ENCODE peak calls at places on chromosomes 4 and X, in nine cellular contexts. K is suprapubic skin, R is heart left ventricle, I is endodermal cell, C is upper lobe of right lung, V is lower lobe of right lung, Q is cardiac muscle cell, T is thyroid gland, M is mucosa of descending colon. Z is an unnamed sample.

GRCh38 chr4:67035986-67036385 is 509.3 kb downstream of the CENPC start:
- DNase-seq in K (no peak), R (no peak), I (no peak), C (no peak), V (no peak), Q (no peak), T (no peak), M (no peak), Z (no peak)

GRCh38 chr4:36624030-36624429 is 342.6 kb downstream of the DTHD1 start:
- DNase-seq in K (no peak), R (no peak), I (no peak), C (no peak), V (no peak), Q (no peak), T (no peak), M (no peak), Z (no peak)

GRCh38 chr4:144845411-144845810 is 199.5 kb downstream of the HHIP start:
- DNase-seq in K (no peak), R (no peak), I (no peak), C (no peak), V (no peak), Q (no peak), T (no peak), M (no peak), Z (no peak)

GRCh38 chr4:100797356-100797755 is 279.5 kb upstream of the EMCN start:
- DNase-seq in K (no peak), R (no peak), I (no peak), C (no peak), V (no peak), Q (no peak), T (no peak), M (no peak), Z (no peak)

GRCh38 chrX:119654112-119654531 is 38.8 kb downstream of the SEPTIN6 start:
- DNase-seq in K (no peak), R (peak; percentile 68), I (peak; percentile 64), C (no peak), V (no peak), Q (peak; percentile 61), T (peak; percentile 53), M (no peak), Z (peak; percentile 22)

GRCh38 chr4:183321516-183321915 is 710 bp downstream of the CLDN24 start:
- DNase-seq in K (no peak), R (no peak), I (no peak), C (no peak), V (no peak), Q (no peak), T (no peak), M (no peak), Z (no peak)

GRCh38 chr4:59925290-59925689 is 1274.8 kb upstream of the ADGRL3 start:
- DNase-seq in K (no peak), R (no peak), I (no peak), C (no peak), V (no peak), Q (no peak), T (no peak), M (no peak), Z (no peak)

GRCh38 chrX:142663330-142664095 is 362.2 kb upstream of the SPANXN4 start:
- DNase-seq in K (no peak), R (no peak), I (no peak), C (no peak), V (no peak), Q (no peak), T (no peak), M (peak; percentile 69), Z (no peak)

GRCh38 chr4:73458184-73459047 is 22.4 kb downstream of the AFP start:
- DNase-seq in K (no peak), R (no peak), I (no peak), C (no peak), V (no peak), Q (no peak), T (no peak), M (no peak), Z (no peak)

GRCh38 chr4:167622481-167623240 is 388.4 kb upstream of the SPOCK3 start:
- DNase-seq in K (no peak), R (peak; percentile 27), I (peak; percentile 88), C (peak; percentile 72), V (no peak), Q (peak; percentile 78), T (peak; percentile 15), M (peak; percentile 49), Z (peak; percentile 31)

GRCh38 chrX:131741103-131741581 is 197.3 kb downstream of the OR13H1 start:
- DNase-seq in K (peak; percentile 85), R (peak; percentile 89), I (no peak), C (no peak), V (no peak), Q (no peak), T (no peak), M (no peak), Z (no peak)
- TF ChIP-seq CTCF in K (no peak), R (peak; percentile 19), I (no peak), C (no peak), V (no peak), Q (no peak), T (peak; percentile 58), M (no peak), Z (peak; percentile 31)

GRCh38 chr4:88360791-88361190 is 17.9 kb upstream of the HERC6 start:
- DNase-seq in K (no peak), R (no peak), I (no peak), C (no peak), V (no peak), Q (no peak), T (no peak), M (no peak), Z (no peak)

GRCh38 chr4:88356771-88357170 is 21.9 kb upstream of the HERC6 start:
- DNase-seq in K (no peak), R (no peak), I (no peak), C (no peak), V (no peak), Q (no peak), T (no peak), M (no peak), Z (no peak)

GRCh38 chr4:88360256-88360655 is 18.4 kb upstream of the HERC6 start:
- DNase-seq in K (no peak), R (no peak), I (no peak), C (no peak), V (no peak), Q (no peak), T (no peak), M (no peak), Z (no peak)

GRCh38 chr4:88357262-88357661 is 21.4 kb upstream of the HERC6 start:
- DNase-seq in K (no peak), R (no peak), I (no peak), C (no peak), V (no peak), Q (no peak), T (no peak), M (no peak), Z (no peak)

GRCh38 chr4:88359558-88359957 is 19.1 kb upstream of the HERC6 start:
- DNase-seq in K (no peak), R (no peak), I (no peak), C (no peak), V (no peak), Q (no peak), T (no peak), M (no peak), Z (no peak)
- H3K9me3 ChIP-seq in K (no peaks in the 10 kb centered on the region), R (no peaks in the 10 kb centered on the region), I (peaks cover 69% of the 10 kb centered on the region), C (no peaks in the 10 kb centered on the region), V (peaks cover 4% of the 10 kb centered on the region), Q (no peaks in the 10 kb centered on the region), T (no peaks in the 10 kb centered on the region), M (no peaks in the 10 kb centered on the region), Z (no peaks in the 10 kb centered on the region)

GRCh38 chr4:53545942-53546581 is 45.2 kb downstream of the LNX1 start:
- DNase-seq in K (no peak), R (no peak), I (no peak), C (no peak), V (no peak), Q (no peak), T (no peak), M (no peak), Z (no peak)
- TF ChIP-seq CTCF in K (no peak), R (no peak), I (no peak), C (no peak), V (no peak), Q (no peak), T (no peak), M (no peak), Z (no peak)

GRCh38 chrX:109187473-109188168 is 294.3 kb downstream of the GUCY2F start:
- DNase-seq in K (no peak), R (no peak), I (no peak), C (no peak), V (no peak), Q (no peak), T (no peak), M (no peak), Z (no peak)

GRCh38 chrX:109184506-109185139 is 297.3 kb downstream of the GUCY2F start:
- DNase-seq in K (no peak), R (no peak), I (no peak), C (no peak), V (no peak), Q (no peak), T (no peak), M (no peak), Z (no peak)

GRCh38 chrX:109186939-109187338 is 294.9 kb downstream of the GUCY2F start:
- DNase-seq in K (no peak), R (no peak), I (no peak), C (no peak), V (no peak), Q (no peak), T (no peak), M (no peak), Z (no peak)

DNA sequence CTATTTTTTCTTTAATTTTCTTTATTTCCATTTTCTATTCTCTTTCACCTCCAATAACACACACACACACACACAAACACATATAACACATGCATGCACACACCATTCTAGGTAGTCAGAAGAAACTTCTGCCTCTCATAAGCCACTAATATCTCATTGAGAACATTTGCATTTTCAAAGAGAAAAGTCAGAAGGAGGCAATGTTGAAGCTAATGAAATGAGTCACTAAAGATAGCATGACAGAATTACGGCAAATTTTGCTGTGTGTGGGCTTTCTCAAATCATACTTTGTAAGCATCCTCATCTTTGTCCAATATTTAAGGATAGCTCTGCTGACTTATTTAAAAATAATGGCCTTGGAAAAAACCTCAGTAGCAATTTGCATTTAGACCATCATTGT is 291.3 kb downstream of the GUCY2F start:
- DNase-seq in K (no peak), R (no peak), I (no peak), C (no peak), V (no peak), Q (no peak), T (no peak), M (no peak), Z (no peak)
- H3K9me3 ChIP-seq in K (no peaks in the 10 kb centered on the region), R (no peaks in the 10 kb centered on the region), I (no peaks in the 10 kb centered on the region), C (no peaks in the 10 kb centered on the region), V (no peaks in the 10 kb centered on the region), Q (no peaks in the 10 kb centered on the region), T (no peaks in the 10 kb centered on the region), M (no peaks in the 10 kb centered on the region), Z (no peaks in the 10 kb centered on the region)

DNA sequence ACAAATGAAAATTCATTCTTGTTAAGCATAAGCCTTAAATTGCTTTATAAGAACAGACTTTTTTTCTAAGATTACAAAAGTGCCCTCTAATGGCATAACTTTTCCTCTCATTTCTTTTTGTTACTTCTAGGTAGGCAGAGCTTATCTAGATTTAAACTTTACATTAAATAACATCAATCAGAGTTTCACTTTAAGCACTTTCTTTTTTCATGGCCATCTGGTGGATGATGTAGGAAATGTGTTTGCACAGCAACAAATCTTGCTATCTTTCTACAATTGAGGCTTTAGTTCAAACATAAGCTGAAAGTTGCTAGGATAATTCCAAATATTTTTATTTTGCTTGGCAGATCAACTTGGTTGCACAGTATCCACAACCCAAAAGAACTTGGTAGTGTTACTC is 22.1 kb downstream of the NDNF start:
- DNase-seq in K (no peak), R (no peak), I (no peak), C (no peak), V (no peak), Q (no peak), T (no peak), M (no peak), Z (no peak)
- TF ChIP-seq CTCF in K (no peak), R (no peak), I (peak; percentile 69), C (peak; percentile 29), V (peak; percentile 23), Q (peak; percentile 26), T (peak; percentile 32), M (no peak), Z (peak; percentile 33)

Z was measured in pancreas.